ENCODE peak calls at places on chromosomes 4 and X, in four cellular contexts. One of them, this sample, is unnamed.

GRCh38 chrX:85084770-85085393 is 81.2 kb downstream of the APOOL start:
- DNase-seq in GM06990: no peak
- DNase-seq in mesothelial cell of epicardium: no peak
- DNase-seq in CD8-positive, alpha-beta T cell: no peak
- DNase-seq in this sample: no peak

GRCh38 chrX:134932528-134933217 is 58.1 kb upstream of the SMIM10 start:
- DNase-seq in CD8-positive, alpha-beta T cell: no peak
- DNase-seq in mesothelial cell of epicardium: no peak
- DNase-seq in GM06990: no peak
- DNase-seq in this sample: no peak

GRCh38 chr4:41258783-41259182 is 2.1 kb downstream of the UCHL1 start:
- DNase-seq in CD8-positive, alpha-beta T cell: no peak
- DNase-seq in mesothelial cell of epicardium: no peak
- DNase-seq in GM06990: no peak
- DNase-seq in this sample: no peak

GRCh38 chr4:121827851-121828250 is 4.2 kb upstream of the CCNA2 start:
- DNase-seq in mesothelial cell of epicardium: no peak
- DNase-seq in GM06990: no peak
- DNase-seq in CD8-positive, alpha-beta T cell: no peak
- DNase-seq in this sample: no peak

GRCh38 chr4:26762650-26763049 is 98.0 kb upstream of the STIM2 start:
- DNase-seq in mesothelial cell of epicardium: no peak
- DNase-seq in CD8-positive, alpha-beta T cell: no peak
- DNase-seq in GM06990: no peak
- DNase-seq in this sample: no peak

GRCh38 chrX:146831994-146832393 is 17.4 kb upstream of the CXorf51A start:
- DNase-seq in GM06990: no peak
- DNase-seq in CD8-positive, alpha-beta T cell: no peak
- DNase-seq in mesothelial cell of epicardium: no peak
- DNase-seq in this sample: no peak

GRCh38 chr4:148097811-148098210 is 344.4 kb downstream of the NR3C2 start:
- DNase-seq in mesothelial cell of epicardium: no peak
- DNase-seq in CD8-positive, alpha-beta T cell: no peak
- DNase-seq in GM06990: no peak
- DNase-seq in this sample: no peak

GRCh38 chrX:105315301-105315700 is 94.8 kb upstream of the TEX13A start:
- DNase-seq in GM06990: no peak
- DNase-seq in CD8-positive, alpha-beta T cell: no peak
- DNase-seq in mesothelial cell of epicardium: no peak
- DNase-seq in this sample: no peak

GRCh38 chrX:2147928-2148327 is 352.8 kb downstream of the DHRSX start:
- DNase-seq in mesothelial cell of epicardium: no peak
- DNase-seq in CD8-positive, alpha-beta T cell: no peak
- DNase-seq in GM06990: no peak
- DNase-seq in this sample: no peak

GRCh38 chrX:125205084-125205917 is 114.4 kb upstream of the TEX13C start:
- DNase-seq in mesothelial cell of epicardium: peak; percentile 61
- DNase-seq in CD8-positive, alpha-beta T cell: no peak
- DNase-seq in GM06990: no peak
- DNase-seq in this sample: no peak

GRCh38 chr4:2069986-2070385 is 10.9 kb downstream of the NAT8L start:
- DNase-seq in GM06990: no peak
- DNase-seq in CD8-positive, alpha-beta T cell: no peak
- DNase-seq in mesothelial cell of epicardium: no peak
- DNase-seq in this sample: no peak

GRCh38 chr4:56976283-56976877 is 1.0 kb downstream of the NOA1 start:
- DNase-seq in GM06990: no peak
- DNase-seq in mesothelial cell of epicardium: no peak
- DNase-seq in CD8-positive, alpha-beta T cell: no peak
- DNase-seq in this sample: no peak

GRCh38 chrX:70219938-70220764 is 14.3 kb upstream of the AWAT1 start:
- DNase-seq in CD8-positive, alpha-beta T cell: no peak
- DNase-seq in GM06990: no peak
- DNase-seq in mesothelial cell of epicardium: no peak
- DNase-seq in this sample: no peak

GRCh38 chr4:128461300-128462103 is 173.9 kb upstream of the PGRMC2 start:
- DNase-seq in mesothelial cell of epicardium: no peak
- DNase-seq in CD8-positive, alpha-beta T cell: no peak
- DNase-seq in GM06990: no peak
- DNase-seq in this sample: no peak

GRCh38 chr4:61507091-61507490 is 307.0 kb downstream of the ADGRL3 start:
- DNase-seq in GM06990: no peak
- DNase-seq in mesothelial cell of epicardium: no peak
- DNase-seq in CD8-positive, alpha-beta T cell: no peak
- DNase-seq in this sample: no peak

GRCh38 chrX:10190367-10190766 is 33.6 kb downstream of the CLCN4 start:
- DNase-seq in mesothelial cell of epicardium: no peak
- DNase-seq in GM06990: no peak
- DNase-seq in CD8-positive, alpha-beta T cell: no peak
- DNase-seq in this sample: no peak

GRCh38 chrX:104168127-104168526 is 1.9 kb downstream of the FAM199X start:
- DNase-seq in mesothelial cell of epicardium: no peak
- DNase-seq in GM06990: no peak
- DNase-seq in CD8-positive, alpha-beta T cell: no peak
- DNase-seq in this sample: no peak

GRCh38 chrX:104166735-104167436 is 633 bp downstream of the FAM199X start:
- DNase-seq in CD8-positive, alpha-beta T cell: no peak
- DNase-seq in GM06990: no peak
- DNase-seq in mesothelial cell of epicardium: peak; percentile 42
- DNase-seq in this sample: no peak

GRCh38 chrX:104165894-104166734 is at the start of gene FAM199X:
- DNase-seq in mesothelial cell of epicardium: peak; percentile 84
- DNase-seq in CD8-positive, alpha-beta T cell: peak; percentile 87
- DNase-seq in GM06990: peak; percentile 90
- DNase-seq in this sample: peak; percentile 61
- TF ChIP-seq CTCF in mesothelial cell of epicardium: peak; percentile 75
- TF ChIP-seq CTCF in CD8-positive, alpha-beta T cell: peak; percentile 61
- TF ChIP-seq CTCF in GM06990: peak; percentile 55
- TF ChIP-seq CTCF in this sample: peak; percentile 50

GRCh38 chr4:184907216-184907615 is 81.4 kb upstream of the ACSL1 start:
- DNase-seq in CD8-positive, alpha-beta T cell: no peak
- DNase-seq in GM06990: no peak
- DNase-seq in mesothelial cell of epicardium: no peak
- DNase-seq in this sample: no peak
- TF ChIP-seq CTCF in CD8-positive, alpha-beta T cell: no peak
- TF ChIP-seq CTCF in GM06990: peak; percentile 20
- TF ChIP-seq CTCF in mesothelial cell of epicardium: no peak
- TF ChIP-seq CTCF in this sample: peak; percentile 27

DNA sequence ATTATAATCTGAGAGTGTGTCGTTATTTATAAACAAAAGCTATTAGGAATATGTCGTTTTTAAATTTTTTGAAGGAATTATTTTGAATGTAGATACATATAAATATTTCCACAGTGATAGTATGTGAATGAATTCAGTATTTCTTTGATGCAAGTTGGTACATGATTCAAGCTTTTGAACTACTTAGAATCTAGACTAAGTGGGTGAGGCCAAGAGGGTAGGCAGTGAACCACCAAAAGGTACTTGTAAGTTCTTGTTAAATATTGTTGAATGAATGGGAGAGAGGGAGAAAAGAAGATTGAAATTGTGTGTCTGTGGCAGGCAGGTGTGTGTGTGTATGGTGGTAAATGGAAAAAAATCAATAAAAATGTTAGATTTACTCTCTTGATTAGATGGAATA is 69.6 kb downstream of the ARFIP1 start:
- DNase-seq in GM06990: no peak
- DNase-seq in CD8-positive, alpha-beta T cell: no peak
- DNase-seq in mesothelial cell of epicardium: no peak
- DNase-seq in this sample: no peak
- TF ChIP-seq CTCF in GM06990: no peak
- TF ChIP-seq CTCF in CD8-positive, alpha-beta T cell: no peak
- TF ChIP-seq CTCF in mesothelial cell of epicardium: no peak
- TF ChIP-seq CTCF in this sample: no peak

GRCh38 chr4:14768449-14768848 is 233.8 kb upstream of the CPEB2 start:
- DNase-seq in CD8-positive, alpha-beta T cell: no peak
- DNase-seq in mesothelial cell of epicardium: no peak
- DNase-seq in GM06990: peak; percentile 27
- DNase-seq in this sample: no peak

GRCh38 chr4:14772388-14772787 is 229.9 kb upstream of the CPEB2 start:
- DNase-seq in mesothelial cell of epicardium: no peak
- DNase-seq in GM06990: no peak
- DNase-seq in CD8-positive, alpha-beta T cell: no peak
- DNase-seq in this sample: no peak

GRCh38 chr4:14770025-14770424 is 232.3 kb upstream of the CPEB2 start:
- DNase-seq in mesothelial cell of epicardium: no peak
- DNase-seq in GM06990: no peak
- DNase-seq in CD8-positive, alpha-beta T cell: no peak
- DNase-seq in this sample: no peak

GRCh38 chr4:14771091-14771490 is 231.2 kb upstream of the CPEB2 start:
- DNase-seq in CD8-positive, alpha-beta T cell: no peak
- DNase-seq in mesothelial cell of epicardium: no peak
- DNase-seq in GM06990: no peak
- DNase-seq in this sample: no peak

GRCh38 chr4:14771504-14772175 is 230.6 kb upstream of the CPEB2 start:
- DNase-seq in CD8-positive, alpha-beta T cell: no peak
- DNase-seq in GM06990: no peak
- DNase-seq in mesothelial cell of epicardium: no peak
- DNase-seq in this sample: no peak
- TF ChIP-seq CTCF in CD8-positive, alpha-beta T cell: no peak
- TF ChIP-seq CTCF in GM06990: no peak
- TF ChIP-seq CTCF in mesothelial cell of epicardium: no peak
- TF ChIP-seq CTCF in this sample: no peak